ENCODE peak calls at places on chromosomes 13 and 19, in four cellular contexts. P, N, Y and O are unnamed samples.

GRCh38 chr19:41564515-41565383 is 11.2 kb upstream of the CEACAM21 start:
- DNase-seq in P (no peak), N (no peak), Y (peak), O (no peak)

GRCh38 chr19:8655340-8655709 is 24.9 kb downstream of the NFILZ start:
- DNase-seq in P (no peak), N (no peak), Y (no peak), O (no peak)

GRCh38 chr19:52673014-52673413 is 34.9 kb upstream of the ZNF83 start:
- DNase-seq in P (no peak), N (no peak), Y (peak), O (no peak)

GRCh38 chr19:7899751-7900352 is 3.8 kb upstream of the MAP2K7 start:
- DNase-seq in P (no peak), N (no peak), Y (no peak), O (no peak)

GRCh38 chr13:45918597-45918996 is 67.0 kb upstream of the SIAH3 start:
- DNase-seq in P (no peak), N (no peak), Y (no peak), O (no peak)

GRCh38 chr13:40672310-40673060 is 6.0 kb upstream of the FOXO1 start:
- DNase-seq in P (no peak), N (peak), Y (peak), O (no peak)

GRCh38 chr19:33947565-33947964 is 150.9 kb downstream of the KCTD15 start:
- DNase-seq in P (no peak), N (no peak), Y (no peak), O (no peak)

GRCh38 chr19:51807111-51807701 is 12.2 kb downstream of the FPR3 start:
- DNase-seq in P (peak), N (no peak), Y (no peak), O (peak)

GRCh38 chr13:92613921-92614320 is 612.7 kb upstream of the GPC6 start:
- DNase-seq in P (no peak), N (no peak), Y (no peak), O (no peak)

GRCh38 chr19:54115071-54116063 is at the start of the genes PRPF31 and TFPT:
- DNase-seq in P (peak), N (peak), Y (peak), O (peak)

GRCh38 chr13:81048026-81048461 is 707.1 kb upstream of the SPRY2 start:
- DNase-seq in P (no peak), N (no peak), Y (no peak), O (no peak)

GRCh38 chr13:113209336-113209879 is at the start of gene CUL4A:
- DNase-seq in P (peak), N (no peak), Y (peak), O (peak)

GRCh38 chr13:47420568-47420967 is 523.7 kb upstream of the HTR2A start:
- DNase-seq in P (no peak), N (no peak), Y (peak), O (no peak)

GRCh38 chr19:49210108-49210900 is 52.7 kb downstream of the TRPM4 start:
- DNase-seq in P (no peak), N (no peak), Y (peak), O (peak)

GRCh38 chr13:87003265-87003664 is 667.9 kb upstream of the SLITRK5 start:
- DNase-seq in P (no peak), N (no peak), Y (no peak), O (no peak)

GRCh38 chr13:31476266-31476665 is 263.1 kb upstream of the RXFP2 start:
- DNase-seq in P (no peak), N (peak), Y (peak), O (peak)

GRCh38 chr19:38731654-38732301 is 12.5 kb downstream of the CAPN12 start:
- DNase-seq in P (no peak), N (no peak), Y (no peak), O (no peak)

GRCh38 chr19:38729653-38730469 is 14.4 kb downstream of the CAPN12 start:
- DNase-seq in P (peak), N (no peak), Y (peak), O (peak)

GRCh38 chr19:38730470-38730730 is 13.9 kb downstream of the CAPN12 start:
- DNase-seq in P (no peak), N (no peak), Y (no peak), O (no peak)

GRCh38 chr19:38728752-38729541 is 15.3 kb downstream of the CAPN12 start:
- DNase-seq in P (peak), N (no peak), Y (no peak), O (no peak)

GRCh38 chr19:38730731-38731589 is 13.3 kb downstream of the CAPN12 start:
- DNase-seq in P (no peak), N (no peak), Y (no peak), O (no peak)
- H3K4me3 ChIP-seq in P (no peak), N (no peak), Y (no peak), O (no peak)

DNA sequence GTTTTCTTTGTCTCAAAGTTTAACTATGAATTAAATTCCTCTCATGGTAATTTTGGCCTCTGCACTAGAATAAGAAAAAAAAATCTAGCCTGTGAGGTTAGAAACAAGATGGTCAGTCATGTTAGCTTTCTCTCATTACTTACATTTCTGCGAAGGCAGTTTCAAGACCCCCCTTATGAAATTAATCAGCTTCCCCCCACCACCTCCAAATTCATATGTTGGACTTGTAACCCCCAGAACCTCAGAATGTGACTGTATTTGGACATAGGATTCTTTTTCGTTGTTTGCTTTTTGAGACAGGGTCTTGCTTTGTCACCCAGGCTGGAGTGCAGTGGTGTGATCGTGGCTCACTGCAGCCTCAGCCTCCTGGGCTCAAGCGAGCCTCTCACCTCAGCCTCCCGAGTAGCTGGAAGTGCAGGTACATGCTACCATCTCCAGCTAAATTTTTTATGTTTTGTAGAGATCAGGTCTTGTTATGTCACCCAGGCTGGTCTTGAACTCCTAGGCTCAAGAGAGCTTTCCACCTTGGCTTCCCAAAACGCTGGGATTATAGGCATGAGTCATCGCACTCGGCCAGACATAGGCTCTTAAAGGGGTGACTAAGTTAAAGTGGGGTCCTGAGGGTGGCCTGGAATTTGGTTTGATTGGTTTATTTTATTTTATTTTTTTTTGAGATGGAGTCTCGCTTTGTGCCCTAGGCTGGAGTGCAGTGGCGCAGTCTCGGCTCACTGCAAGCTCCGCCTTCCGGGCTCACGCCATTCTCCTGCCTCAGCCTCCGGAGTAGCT is 1.4 kb downstream of the PLA2G4C start:
- DNase-seq in P (no peak), N (no peak), Y (no peak), O (no peak)
- H3K4me3 ChIP-seq in P (peak), N (no peak), Y (no peak), O (no peak)

DNA sequence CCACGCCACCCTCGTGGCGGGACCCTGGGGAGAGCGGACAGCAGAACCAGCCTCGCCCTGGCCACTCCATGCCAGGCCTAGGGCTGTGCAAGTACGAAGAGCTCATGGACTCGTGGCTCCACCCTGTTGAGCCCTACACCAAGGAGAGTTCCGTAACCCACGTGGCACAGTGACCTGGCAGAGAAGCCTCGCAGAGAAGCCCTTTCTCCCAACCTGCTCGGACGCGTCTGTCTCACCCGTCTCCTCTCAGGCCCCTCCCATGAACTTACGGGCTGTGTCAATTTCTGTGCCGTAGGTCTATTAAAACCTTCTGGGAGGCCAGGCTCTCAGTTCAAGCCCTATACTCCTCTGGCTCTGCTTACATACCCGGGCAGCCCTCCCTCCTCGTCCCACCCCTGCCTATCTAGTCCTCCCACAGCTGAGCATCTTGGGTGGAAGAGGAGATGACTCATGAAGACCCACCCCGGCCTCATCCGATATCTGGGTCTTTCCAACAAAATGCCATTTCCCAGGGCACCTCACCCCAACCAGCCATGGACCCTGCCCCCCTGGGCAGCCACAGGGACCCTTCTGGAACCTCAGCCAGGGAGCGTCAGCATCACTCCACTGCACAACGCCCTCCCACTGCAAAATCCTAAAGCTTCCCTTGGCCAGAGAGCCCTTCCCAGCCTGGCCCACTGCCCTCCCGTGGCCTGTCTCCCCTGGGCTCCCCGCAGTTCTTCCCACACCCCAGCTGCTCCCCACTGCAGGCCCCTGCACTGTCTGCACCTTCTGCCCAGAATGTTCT is 2.4 kb downstream of the UBXN6 start:
- DNase-seq in P (no peak), N (no peak), Y (peak), O (no peak)
- H3K4me3 ChIP-seq in P (peak), N (peak), Y (peak), O (no peak)

GRCh38 chr13:23159587-23160240 is 21.1 kb upstream of the SGCG start:
- DNase-seq in P (no peak), N (no peak), Y (peak), O (no peak)
- H3K4me3 ChIP-seq in P (peak), N (peak), Y (peak), O (peak)

GRCh38 chr19:2167896-2168618 is 4.3 kb downstream of the DOT1L start:
- DNase-seq in P (peak), N (no peak), Y (peak), O (peak)

GRCh38 chr19:2166741-2167738 is 3.3 kb downstream of the DOT1L start:
- DNase-seq in P (peak), N (peak), Y (peak), O (peak)

GRCh38 chr19:2170219-2170618 is 6.5 kb downstream of the DOT1L start:
- DNase-seq in P (no peak), N (no peak), Y (no peak), O (no peak)

GRCh38 chr19:2170987-2171348 is 7.2 kb downstream of the DOT1L start:
- DNase-seq in P (no peak), N (no peak), Y (no peak), O (no peak)

GRCh38 chr19:2168619-2169424 is 5.1 kb downstream of the DOT1L start:
- DNase-seq in P (peak), N (peak), Y (peak), O (peak)
- H3K4me3 ChIP-seq in P (peak), N (no peak), Y (no peak), O (no peak)

GRCh38 chr19:862529-863304 is 3.3 kb downstream of the CFD start:
- DNase-seq in P (peak), N (no peak), Y (peak), O (peak)

GRCh38 chr19:863305-863620 is 3.8 kb downstream of the CFD start:
- DNase-seq in P (no peak), N (no peak), Y (no peak), O (no peak)

GRCh38 chr19:861099-861755 is 1.8 kb downstream of the CFD start:
- DNase-seq in P (no peak), N (no peak), Y (no peak), O (no peak)

GRCh38 chr19:860481-861098 is 1.1 kb downstream of the CFD start:
- DNase-seq in P (no peak), N (no peak), Y (peak), O (peak)

DNA sequence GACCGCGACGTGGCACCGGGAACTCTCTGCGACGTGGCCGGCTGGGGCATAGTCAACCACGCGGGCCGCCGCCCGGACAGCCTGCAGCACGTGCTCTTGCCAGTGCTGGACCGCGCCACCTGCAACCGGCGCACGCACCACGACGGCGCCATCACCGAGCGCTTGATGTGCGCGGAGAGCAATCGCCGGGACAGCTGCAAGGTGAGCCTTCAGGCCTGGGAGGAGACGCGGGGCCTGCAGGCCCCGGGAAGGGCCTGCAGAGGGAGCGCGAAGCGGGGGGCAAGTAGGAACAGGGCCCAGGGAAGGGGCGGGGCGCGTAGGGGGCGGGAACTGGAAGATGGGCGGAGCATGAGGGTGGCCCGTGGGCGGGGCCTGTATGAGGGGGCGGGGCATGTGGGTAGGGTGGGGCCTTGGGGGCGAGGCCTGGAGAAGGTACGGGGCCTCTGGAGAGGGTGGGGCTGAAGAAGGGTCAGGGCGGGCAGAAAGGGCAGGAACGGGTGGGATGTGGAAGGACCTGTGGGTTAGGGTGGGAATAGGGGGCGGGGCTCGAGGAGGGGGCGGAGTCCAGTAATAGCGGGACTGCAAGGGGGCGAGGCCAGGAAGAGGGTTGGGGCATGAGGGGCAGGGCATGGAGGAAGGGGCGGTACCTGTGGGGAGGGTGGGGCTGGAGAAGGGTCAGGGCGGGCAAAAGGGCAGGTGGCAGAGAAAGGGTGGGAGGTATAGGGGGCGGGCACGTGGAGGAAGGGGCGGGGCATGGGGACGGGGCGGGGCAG is 2.5 kb downstream of the CFD start:
- DNase-seq in P (no peak), N (no peak), Y (peak), O (no peak)
- H3K4me3 ChIP-seq in P (no peak), N (no peak), Y (no peak), O (no peak)

DNA sequence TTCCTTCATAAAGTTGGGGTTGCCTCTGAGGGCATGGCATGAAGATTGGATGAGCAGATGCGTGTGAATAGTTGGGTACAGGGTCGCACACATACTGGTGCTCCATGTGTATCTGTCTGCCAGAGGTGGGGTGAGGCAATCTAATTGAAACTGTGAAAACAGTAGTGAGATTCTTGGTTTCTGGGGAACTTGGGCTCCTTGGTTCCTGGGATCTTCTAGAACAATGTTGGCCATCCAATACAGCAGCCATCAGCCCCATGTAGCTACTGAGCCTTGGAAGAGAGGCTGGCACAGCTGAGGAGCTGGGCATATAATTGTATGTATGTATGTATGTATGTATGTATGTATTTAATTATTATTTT is 616 bp downstream of the FCHO1 start:
- DNase-seq in P (no peak), N (no peak), Y (no peak), O (no peak)
- H3K4me3 ChIP-seq in P (no peak), N (no peak), Y (no peak), O (no peak)

GRCh38 chr19:16144216-16144581 is 714 bp downstream of the HSH2D start:
- DNase-seq in P (no peak), N (no peak), Y (no peak), O (no peak)
- H3K4me3 ChIP-seq in P (peak), N (no peak), Y (no peak), O (no peak)